ENCODE peak calls at places on chromosomes 16 and 17, in eight cellular contexts. W is DND-41, X is PC-9, R is PC-3, P is astrocyte, S is SK-N-SH, G is GM23338, A is fibroblast of lung. J is an unnamed sample. For H4K20me1, the result is how much of the 10 kb centered on the place peaks cover.

GRCh38 chr16:17273142-17273561 is 197.6 kb downstream of the XYLT1 start:
- DNase-seq in W (no peak), X (no peak), R (peak), P (peak), S (no peak), G (no peak), A (peak), J (no peak)

GRCh38 chr17:9370464-9370863 is 205.2 kb downstream of the STX8 start:
- DNase-seq in W (no peak), X (no peak), R (peak), P (peak), S (no peak), G (no peak), A (peak), J (no peak)

GRCh38 chr16:61926766-61927165 is 109.5 kb downstream of the CDH8 start:
- DNase-seq in W (no peak), X (no peak), R (peak), P (peak), S (no peak), G (no peak), A (peak), J (no peak)

GRCh38 chr17:4199818-4200402 is 56.9 kb downstream of the CYB5D2 start:
- DNase-seq in W (peak), X (peak), R (peak), P (no peak), S (peak), G (peak), A (no peak), J (peak)

GRCh38 chr16:21599994-21600773 is 807 bp downstream of the METTL9 start:
- DNase-seq in W (peak), X (peak), R (peak), P (peak), S (peak), G (peak), A (peak), J (peak)

GRCh38 chr17:43905985-43906852 is 1.1 kb downstream of the MPP2 start:
- DNase-seq in W (no peak), X (no peak), R (no peak), P (peak), S (peak), G (peak), A (peak), J (no peak)

GRCh38 chr16:67000384-67001158 is 12.2 kb downstream of the CES4A start:
- DNase-seq in W (peak), X (peak), R (peak), P (no peak), S (peak), G (peak), A (peak), J (no peak)

GRCh38 chr16:26578748-26579147 is 488.0 kb upstream of the C16orf82 start:
- DNase-seq in W (no peak), X (no peak), R (no peak), P (no peak), S (no peak), G (no peak), A (no peak), J (no peak)

GRCh38 chr16:88883946-88884345 is 17.5 kb upstream of the PABPN1L start:
- DNase-seq in W (no peak), X (no peak), R (no peak), P (no peak), S (no peak), G (no peak), A (no peak), J (no peak)

GRCh38 chr16:27727941-27728340 is 178.0 kb downstream of the KATNIP start:
- DNase-seq in W (no peak), X (no peak), R (no peak), P (no peak), S (no peak), G (no peak), A (no peak), J (no peak)

GRCh38 chr17:42459983-42460300 is 1.3 kb downstream of the ATP6V0A1 start:
- DNase-seq in W (peak), X (peak), R (no peak), P (peak), S (peak), G (no peak), A (peak), J (peak)

GRCh38 chr17:83082435-83082834 is 3.0 kb downstream of the METRNL start:
- DNase-seq in W (no peak), X (no peak), R (no peak), P (no peak), S (no peak), G (no peak), A (no peak), J (no peak)
- H4K20me1 ChIP-seq in W (under half), X (under half), R (under half), P (half or more), S (half or more), G (under half), A (under half), J (under half)

GRCh38 chr16:12119562-12119961 is 143.0 kb downstream of the SNX29 start:
- DNase-seq in W (no peak), X (peak), R (peak), P (peak), S (no peak), G (no peak), A (peak), J (no peak)
- H2AFZ ChIP-seq in W (no peak), X (no peak), R (no peak), P (no peak), S (no peak), G (no peak), A (no peak), J (no peak)

GRCh38 chr17:37772982-37773381 is 28.1 kb upstream of the HNF1B start:
- DNase-seq in W (no peak), X (no peak), R (no peak), P (no peak), S (no peak), G (no peak), A (no peak), J (no peak)
- H3K4me2 ChIP-seq in W (no peak), X (no peak), R (no peak), P (no peak), S (no peak), G (no peak), A (no peak), J (no peak)

DNA sequence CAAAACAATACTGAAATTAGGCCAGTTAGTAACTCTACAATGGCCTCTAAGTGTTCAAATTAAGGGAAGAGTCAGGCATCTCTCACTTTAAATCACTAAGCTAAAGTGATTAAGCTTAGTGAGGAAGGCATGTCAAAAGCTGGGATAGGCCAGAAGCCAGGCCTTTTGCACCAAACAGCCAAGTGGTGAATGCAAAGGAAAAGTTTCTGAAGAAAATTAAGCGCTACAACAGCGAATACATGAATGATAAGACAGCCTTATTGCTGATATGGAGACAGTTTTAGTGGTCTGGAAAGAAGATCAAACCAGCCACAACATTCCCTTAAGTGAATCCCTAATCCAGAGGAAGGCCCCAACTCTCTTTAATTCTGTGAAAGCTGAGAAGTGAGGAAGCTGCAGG is 12.1 kb downstream of the RFWD3 start:
- DNase-seq in W (no peak), X (no peak), R (no peak), P (no peak), S (no peak), G (no peak), A (no peak), J (no peak)
- H4K20me1 ChIP-seq in W (half or more), X (half or more), R (under half), P (half or more), S (half or more), G (half or more), A (under half), J (under half)

J was measured in MM.1S.